ENCODE peak calls at places on chromosome 1, in five cellular contexts. One of them, this sample, is unnamed. For H3K27me3, the result is how much of the 10 kb centered on the place peaks cover.

GRCh38 chr1:230268371-230269170 is 157.6 kb downstream of the PGBD5 start:
- DNase-seq in RWPE2: no peak
- DNase-seq in adrenal gland: peak
- DNase-seq in heart right ventricle: peak
- DNase-seq in bronchial epithelial cell: peak
- DNase-seq in this sample: peak

GRCh38 chr1:52203935-52204625 is 62.2 kb downstream of the ZFYVE9 start:
- DNase-seq in RWPE2: no peak
- DNase-seq in adrenal gland: no peak
- DNase-seq in heart right ventricle: no peak
- DNase-seq in bronchial epithelial cell: no peak
- DNase-seq in this sample: no peak

GRCh38 chr1:222592171-222592570 is 2.4 kb upstream of the TAF1A start:
- DNase-seq in RWPE2: no peak
- DNase-seq in adrenal gland: no peak
- DNase-seq in heart right ventricle: no peak
- DNase-seq in bronchial epithelial cell: peak
- DNase-seq in this sample: no peak

GRCh38 chr1:211648980-211649934 is 26.2 kb downstream of the NEK2 start:
- DNase-seq in RWPE2: no peak
- DNase-seq in adrenal gland: peak
- DNase-seq in heart right ventricle: no peak
- DNase-seq in bronchial epithelial cell: no peak
- DNase-seq in this sample: no peak

GRCh38 chr1:185648858-185649589 is 85.2 kb upstream of the HMCN1 start:
- DNase-seq in RWPE2: no peak
- DNase-seq in adrenal gland: no peak
- DNase-seq in heart right ventricle: no peak
- DNase-seq in bronchial epithelial cell: no peak
- DNase-seq in this sample: no peak

GRCh38 chr1:228902781-228903572 is 167.7 kb downstream of the RHOU start:
- DNase-seq in RWPE2: peak
- DNase-seq in adrenal gland: peak
- DNase-seq in heart right ventricle: peak
- DNase-seq in bronchial epithelial cell: peak
- DNase-seq in this sample: peak

GRCh38 chr1:109886827-109887226 is 23.8 kb upstream of the CSF1 start:
- DNase-seq in RWPE2: no peak
- DNase-seq in adrenal gland: no peak
- DNase-seq in heart right ventricle: no peak
- DNase-seq in bronchial epithelial cell: no peak
- DNase-seq in this sample: peak

GRCh38 chr1:67686272-67687197 is 1.5 kb downstream of the GADD45A start:
- DNase-seq in RWPE2: peak
- DNase-seq in adrenal gland: peak
- DNase-seq in heart right ventricle: peak
- DNase-seq in bronchial epithelial cell: peak
- DNase-seq in this sample: peak

GRCh38 chr1:172394167-172394751 is 26.2 kb upstream of the C1orf105 start:
- DNase-seq in RWPE2: no peak
- DNase-seq in adrenal gland: peak
- DNase-seq in heart right ventricle: no peak
- DNase-seq in bronchial epithelial cell: peak
- DNase-seq in this sample: no peak

GRCh38 chr1:56525463-56526155 is 53.8 kb downstream of the PLPP3 start:
- DNase-seq in RWPE2: no peak
- DNase-seq in adrenal gland: no peak
- DNase-seq in heart right ventricle: no peak
- DNase-seq in bronchial epithelial cell: peak
- DNase-seq in this sample: no peak

GRCh38 chr1:160657477-160657820 is 10.6 kb upstream of the SLAMF1 start:
- DNase-seq in RWPE2: no peak
- DNase-seq in adrenal gland: no peak
- DNase-seq in heart right ventricle: no peak
- DNase-seq in bronchial epithelial cell: no peak
- DNase-seq in this sample: no peak

GRCh38 chr1:187838335-187839293 is 1009.9 kb downstream of the PLA2G4A start:
- DNase-seq in RWPE2: no peak
- DNase-seq in adrenal gland: no peak
- DNase-seq in heart right ventricle: no peak
- DNase-seq in bronchial epithelial cell: peak
- DNase-seq in this sample: no peak

GRCh38 chr1:55420021-55420420 is 204.9 kb upstream of the USP24 start:
- DNase-seq in RWPE2: no peak
- DNase-seq in adrenal gland: no peak
- DNase-seq in heart right ventricle: no peak
- DNase-seq in bronchial epithelial cell: no peak
- DNase-seq in this sample: no peak

GRCh38 chr1:59302871-59303270 is 6.0 kb downstream of the FGGY start:
- DNase-seq in RWPE2: no peak
- DNase-seq in adrenal gland: no peak
- DNase-seq in heart right ventricle: no peak
- DNase-seq in bronchial epithelial cell: no peak
- DNase-seq in this sample: no peak

GRCh38 chr1:233587958-233588799 is 25.7 kb upstream of the KCNK1 start:
- DNase-seq in RWPE2: no peak
- DNase-seq in adrenal gland: no peak
- DNase-seq in heart right ventricle: no peak
- DNase-seq in bronchial epithelial cell: no peak
- DNase-seq in this sample: no peak

GRCh38 chr1:235278233-235278914 is 49.6 kb downstream of the ARID4B start:
- DNase-seq in RWPE2: no peak
- DNase-seq in adrenal gland: no peak
- DNase-seq in heart right ventricle: no peak
- DNase-seq in bronchial epithelial cell: no peak
- DNase-seq in this sample: no peak

GRCh38 chr1:53195211-53195909 is 1.3 kb upstream of the CPT2 start:
- DNase-seq in RWPE2: no peak
- DNase-seq in adrenal gland: no peak
- DNase-seq in heart right ventricle: no peak
- DNase-seq in bronchial epithelial cell: no peak
- DNase-seq in this sample: no peak

DNA sequence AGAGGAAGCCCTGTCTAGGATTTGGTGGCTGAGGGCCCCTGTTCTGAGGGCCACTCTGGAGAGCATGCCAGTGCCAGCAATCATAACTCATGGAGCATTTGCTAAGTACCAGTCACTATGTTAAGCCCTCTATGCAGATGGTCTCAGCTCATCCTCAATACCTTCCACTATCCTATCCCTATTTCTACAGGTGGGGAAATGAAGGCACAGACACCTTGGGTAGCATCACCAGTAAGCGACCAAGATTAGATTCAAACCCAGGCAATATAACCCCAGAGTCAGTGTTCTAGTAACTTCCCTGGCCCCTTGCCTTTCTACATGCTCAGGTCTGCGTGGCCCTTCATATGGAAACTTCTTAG is 7.9 kb upstream of the NBPF1 start:
- DNase-seq in RWPE2: no peak
- DNase-seq in adrenal gland: no peak
- DNase-seq in heart right ventricle: no peak
- DNase-seq in bronchial epithelial cell: no peak
- DNase-seq in this sample: no peak
- TF ChIP-seq CTCF in RWPE2: peak
- TF ChIP-seq CTCF in adrenal gland: no peak
- TF ChIP-seq CTCF in heart right ventricle: peak
- TF ChIP-seq CTCF in bronchial epithelial cell: no peak
- TF ChIP-seq CTCF in this sample: peak

GRCh38 chr1:33655496-33655895 is 183.1 kb downstream of the ZSCAN20 start:
- DNase-seq in RWPE2: no peak
- DNase-seq in adrenal gland: no peak
- DNase-seq in heart right ventricle: peak
- DNase-seq in bronchial epithelial cell: no peak
- DNase-seq in this sample: no peak

GRCh38 chr1:33656467-33656866 is 184.0 kb downstream of the ZSCAN20 start:
- DNase-seq in RWPE2: no peak
- DNase-seq in adrenal gland: no peak
- DNase-seq in heart right ventricle: no peak
- DNase-seq in bronchial epithelial cell: no peak
- DNase-seq in this sample: no peak

GRCh38 chr1:33657833-33658232 is 185.4 kb downstream of the ZSCAN20 start:
- DNase-seq in RWPE2: no peak
- DNase-seq in adrenal gland: no peak
- DNase-seq in heart right ventricle: no peak
- DNase-seq in bronchial epithelial cell: no peak
- DNase-seq in this sample: no peak

GRCh38 chr1:33653226-33653625 is 180.8 kb downstream of the ZSCAN20 start:
- DNase-seq in RWPE2: no peak
- DNase-seq in adrenal gland: no peak
- DNase-seq in heart right ventricle: no peak
- DNase-seq in bronchial epithelial cell: no peak
- DNase-seq in this sample: no peak

DNA sequence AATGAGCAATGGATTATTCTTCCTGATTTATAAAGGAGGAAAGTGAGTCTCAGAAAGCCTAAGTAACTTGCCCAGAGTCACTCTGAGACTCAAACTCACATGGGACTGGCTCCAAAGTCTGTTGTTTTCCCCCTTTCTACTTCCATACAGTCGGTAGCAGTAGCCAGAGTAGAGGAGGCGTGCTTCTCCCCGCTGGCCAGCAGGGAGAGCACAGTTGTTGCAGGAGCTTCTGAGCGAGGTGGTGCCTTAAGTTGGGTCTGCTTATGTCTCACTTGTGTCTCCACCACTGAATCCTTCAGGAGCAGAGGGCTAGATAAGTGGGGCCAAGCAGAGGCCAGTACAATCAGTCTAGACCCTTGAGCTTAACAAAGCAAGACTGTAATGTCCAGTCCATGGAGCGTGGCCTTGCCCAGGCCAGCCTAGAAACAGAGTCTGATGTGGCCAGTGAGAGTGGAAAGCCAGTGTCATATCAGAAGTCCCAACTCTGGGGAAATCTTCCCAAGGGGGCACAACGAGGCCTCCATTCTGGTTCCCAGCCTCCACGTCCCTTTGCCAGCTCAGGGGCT is 181.9 kb downstream of the ZSCAN20 start:
- DNase-seq in RWPE2: no peak
- DNase-seq in adrenal gland: no peak
- DNase-seq in heart right ventricle: no peak
- DNase-seq in bronchial epithelial cell: no peak
- DNase-seq in this sample: no peak
- H3K27me3 ChIP-seq in RWPE2: under half
- H3K27me3 ChIP-seq in adrenal gland: under half
- H3K27me3 ChIP-seq in heart right ventricle: under half
- H3K27me3 ChIP-seq in bronchial epithelial cell: under half
- H3K27me3 ChIP-seq in this sample: under half

GRCh38 chr1:232038704-232039103 is 412.1 kb downstream of the DISC1 start:
- DNase-seq in RWPE2: no peak
- DNase-seq in adrenal gland: no peak
- DNase-seq in heart right ventricle: peak
- DNase-seq in bronchial epithelial cell: no peak
- DNase-seq in this sample: no peak

GRCh38 chr1:232034547-232034946 is 408.0 kb downstream of the DISC1 start:
- DNase-seq in RWPE2: no peak
- DNase-seq in adrenal gland: no peak
- DNase-seq in heart right ventricle: no peak
- DNase-seq in bronchial epithelial cell: no peak
- DNase-seq in this sample: no peak

GRCh38 chr1:232037774-232038388 is 411.3 kb downstream of the DISC1 start:
- DNase-seq in RWPE2: no peak
- DNase-seq in adrenal gland: no peak
- DNase-seq in heart right ventricle: no peak
- DNase-seq in bronchial epithelial cell: no peak
- DNase-seq in this sample: no peak

GRCh38 chr1:232039303-232039702 is 412.7 kb downstream of the DISC1 start:
- DNase-seq in RWPE2: no peak
- DNase-seq in adrenal gland: no peak
- DNase-seq in heart right ventricle: no peak
- DNase-seq in bronchial epithelial cell: peak
- DNase-seq in this sample: no peak

DNA sequence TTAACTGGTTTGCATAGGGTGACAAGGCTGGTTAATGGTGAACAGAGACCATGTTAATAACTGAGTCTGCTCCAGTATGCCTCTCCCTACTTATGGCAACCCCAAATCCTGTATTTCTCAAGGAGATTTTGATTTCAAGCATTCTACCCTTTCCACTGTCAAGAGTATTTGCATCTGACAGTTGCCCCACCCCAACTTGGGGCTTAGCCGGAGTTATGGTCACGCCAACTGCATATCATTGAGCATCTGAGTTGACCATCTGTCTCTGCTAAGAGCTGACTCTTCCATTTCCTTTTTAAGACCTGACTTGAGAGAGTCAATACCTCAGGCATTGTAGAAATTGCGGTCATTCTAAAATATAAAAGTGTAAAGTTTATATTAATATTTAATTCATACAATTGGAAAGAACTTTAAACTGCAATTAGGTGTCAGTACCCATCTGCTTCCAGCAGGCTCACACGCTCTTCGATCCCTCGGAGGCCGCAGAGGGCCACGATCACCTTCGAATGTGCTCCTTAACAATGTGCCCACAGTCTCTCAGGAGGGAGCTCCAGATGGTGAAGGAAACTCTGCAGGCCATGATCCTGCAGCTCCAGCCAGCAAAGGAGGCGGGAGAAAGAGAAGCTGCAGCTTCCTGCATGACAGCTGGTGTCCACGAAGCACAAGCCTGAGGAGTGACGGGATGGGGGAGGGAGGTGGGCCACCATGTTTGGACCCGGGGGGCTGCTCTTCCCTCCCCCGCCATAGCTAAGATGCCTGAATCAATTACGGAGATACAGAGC is 409.8 kb downstream of the DISC1 start:
- DNase-seq in RWPE2: no peak
- DNase-seq in adrenal gland: no peak
- DNase-seq in heart right ventricle: no peak
- DNase-seq in bronchial epithelial cell: no peak
- DNase-seq in this sample: no peak
- TF ChIP-seq CTCF in RWPE2: no peak
- TF ChIP-seq CTCF in adrenal gland: no peak
- TF ChIP-seq CTCF in heart right ventricle: no peak
- TF ChIP-seq CTCF in bronchial epithelial cell: no peak
- TF ChIP-seq CTCF in this sample: no peak

GRCh38 chr1:5721634-5722215 is 270.5 kb downstream of the NPHP4 start:
- DNase-seq in RWPE2: no peak
- DNase-seq in adrenal gland: no peak
- DNase-seq in heart right ventricle: no peak
- DNase-seq in bronchial epithelial cell: no peak
- DNase-seq in this sample: no peak

GRCh38 chr1:5720045-5720444 is 272.2 kb downstream of the NPHP4 start:
- DNase-seq in RWPE2: no peak
- DNase-seq in adrenal gland: no peak
- DNase-seq in heart right ventricle: no peak
- DNase-seq in bronchial epithelial cell: no peak
- DNase-seq in this sample: peak

GRCh38 chr1:5720936-5721335 is 271.3 kb downstream of the NPHP4 start:
- DNase-seq in RWPE2: peak
- DNase-seq in adrenal gland: no peak
- DNase-seq in heart right ventricle: no peak
- DNase-seq in bronchial epithelial cell: peak
- DNase-seq in this sample: no peak

GRCh38 chr1:5718716-5719632 is 273.3 kb downstream of the NPHP4 start:
- DNase-seq in RWPE2: no peak
- DNase-seq in adrenal gland: no peak
- DNase-seq in heart right ventricle: no peak
- DNase-seq in bronchial epithelial cell: no peak
- DNase-seq in this sample: peak

DNA sequence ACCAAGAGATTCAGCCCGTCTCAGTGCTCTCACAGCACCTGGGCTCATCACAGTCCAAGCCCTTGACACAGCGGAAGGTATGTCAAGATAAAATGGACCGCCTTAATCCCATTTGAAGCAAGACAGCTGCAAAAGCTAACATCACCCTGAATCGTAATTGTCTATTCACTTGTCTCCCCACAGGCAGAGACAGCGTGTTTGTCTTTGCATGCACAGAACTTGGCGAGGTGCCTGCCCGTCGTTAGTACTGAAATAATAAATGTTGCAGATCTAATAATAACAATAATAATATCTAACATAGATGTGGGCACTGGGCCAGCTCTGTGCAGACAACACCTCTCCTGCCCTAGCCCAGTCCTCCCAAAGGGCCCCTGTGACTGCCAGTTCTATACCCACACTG is 271.7 kb downstream of the NPHP4 start:
- DNase-seq in RWPE2: peak
- DNase-seq in adrenal gland: no peak
- DNase-seq in heart right ventricle: no peak
- DNase-seq in bronchial epithelial cell: peak
- DNase-seq in this sample: no peak
- H3K27me3 ChIP-seq in RWPE2: under half
- H3K27me3 ChIP-seq in adrenal gland: under half
- H3K27me3 ChIP-seq in heart right ventricle: under half
- H3K27me3 ChIP-seq in bronchial epithelial cell: under half
- H3K27me3 ChIP-seq in this sample: half or more